ENCODE peak calls at places on chromosomes 11 and 22, in seven cellular contexts. M is GM12892, X is IMR-90, W is NB4, S is GM12891, Z is A549, U is uterus. I is an unnamed sample.

GRCh38 chr11:93655047-93655446 is 6.4 kb upstream of the CEP295 start:
- DNase-seq in M (no peak), X (no peak), W (peak), S (no peak), Z (no peak), U (no peak), I (no peak)

GRCh38 chr11:61023086-61024035 is 51.9 kb downstream of the CD6 start:
- DNase-seq in M (no peak), X (no peak), W (no peak), S (no peak), Z (no peak), U (no peak), I (no peak)

GRCh38 chr11:7673724-7674434 is 579 bp upstream of the CYB5R2 start:
- DNase-seq in M (no peak), X (no peak), W (no peak), S (no peak), Z (no peak), U (peak), I (no peak)

GRCh38 chr11:113951487-113951886 is 23.4 kb upstream of the HTR3A start:
- DNase-seq in M (no peak), X (no peak), W (no peak), S (no peak), Z (no peak), U (no peak), I (no peak)

GRCh38 chr22:17914474-17914873 is 109.9 kb downstream of the MICAL3 start:
- DNase-seq in M (no peak), X (no peak), W (no peak), S (no peak), Z (no peak), U (no peak), I (peak)

GRCh38 chr11:115439385-115439784 is 64.8 kb downstream of the CADM1 start:
- DNase-seq in M (no peak), X (peak), W (no peak), S (no peak), Z (no peak), U (no peak), I (no peak)

GRCh38 chr11:57499983-57500461 is 15.5 kb downstream of the SLC43A1 start:
- DNase-seq in M (no peak), X (no peak), W (no peak), S (no peak), Z (no peak), U (no peak), I (no peak)

GRCh38 chr11:57599381-57599780 is 1.9 kb downstream of the SERPING1 start:
- DNase-seq in M (no peak), X (no peak), W (no peak), S (no peak), Z (no peak), U (no peak), I (no peak)

GRCh38 chr11:130624946-130625345 is 176.5 kb downstream of the ADAMTS15 start:
- DNase-seq in M (no peak), X (no peak), W (no peak), S (no peak), Z (no peak), U (no peak), I (no peak)

GRCh38 chr11:133693110-133693509 is 152.2 kb downstream of the SPATA19 start:
- DNase-seq in M (no peak), X (no peak), W (no peak), S (no peak), Z (no peak), U (no peak), I (no peak)

GRCh38 chr22:19350947-19351346 is 59.4 kb upstream of the CLTCL1 start:
- DNase-seq in M (no peak), X (no peak), W (no peak), S (no peak), Z (no peak), U (no peak), I (no peak)

GRCh38 chr22:36329217-36330078 is 58.3 kb downstream of the MYH9 start:
- DNase-seq in M (no peak), X (peak), W (peak), S (no peak), Z (peak), U (peak), I (peak)

GRCh38 chr22:46895753-46896152 is 133.3 kb downstream of the TBC1D22A start:
- DNase-seq in M (no peak), X (no peak), W (peak), S (no peak), Z (no peak), U (no peak), I (peak)

GRCh38 chr22:46069518-46070214 is 80.7 kb upstream of the PPARA start:
- DNase-seq in M (no peak), X (peak), W (peak), S (no peak), Z (no peak), U (peak), I (no peak)

GRCh38 chr11:126740857-126741256 is 259.7 kb downstream of the KIRREL3 start:
- DNase-seq in M (no peak), X (no peak), W (no peak), S (no peak), Z (no peak), U (no peak), I (no peak)

GRCh38 chr11:126511475-126512115 is 156.1 kb downstream of the ST3GAL4 start:
- DNase-seq in M (no peak), X (no peak), W (no peak), S (no peak), Z (no peak), U (no peak), I (no peak)

GRCh38 chr22:48072777-48073176 is 1310.3 kb downstream of the TBC1D22A start:
- DNase-seq in M (no peak), X (no peak), W (no peak), S (no peak), Z (no peak), U (no peak), I (no peak)

GRCh38 chr22:22937894-22938480 is 50.4 kb downstream of the IGLL5 start:
- DNase-seq in M (no peak), X (no peak), W (no peak), S (no peak), Z (no peak), U (no peak), I (no peak)

DNA sequence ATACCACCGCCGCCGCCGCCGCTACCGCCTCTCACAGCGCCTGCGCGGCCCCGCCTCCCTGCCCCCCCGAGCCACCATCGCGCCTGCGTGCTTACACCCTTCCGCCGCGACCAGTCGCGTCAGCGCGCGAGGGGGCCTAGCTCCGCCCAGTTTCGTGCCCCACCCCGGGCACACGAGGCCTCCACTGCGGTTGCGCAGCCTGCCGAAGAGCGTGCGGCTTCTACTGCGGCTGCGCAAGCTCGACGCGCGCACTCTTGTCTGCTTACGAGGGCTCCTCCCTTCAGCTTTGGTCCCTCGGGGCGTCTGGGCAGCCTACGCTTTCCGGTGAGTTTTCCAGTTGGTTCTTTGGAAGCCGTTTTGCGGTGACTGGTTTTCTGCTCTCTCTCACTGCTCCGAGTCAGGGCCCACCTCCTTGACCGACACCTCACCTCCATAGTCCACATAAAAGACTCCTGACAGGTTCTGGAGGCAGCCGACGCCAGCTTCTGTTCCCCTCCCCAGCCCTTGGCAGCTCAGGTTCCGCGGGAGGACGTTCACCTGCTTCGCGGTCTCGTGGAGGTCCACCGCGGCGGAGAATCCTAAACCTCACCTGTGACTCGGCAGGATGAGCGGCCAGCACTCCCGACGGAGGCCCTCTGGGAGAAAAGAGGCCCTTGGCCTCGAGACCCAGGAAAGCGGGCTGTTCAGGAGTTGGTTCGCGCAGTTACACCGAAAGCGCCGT is at the start of gene PITPNB:
- DNase-seq in M (peak), X (peak), W (peak), S (peak), Z (peak), U (peak), I (peak)
- TF ChIP-seq POLR2A in M (peak), X (peak), W (peak), S (peak), Z (peak), U (peak), I (peak)

GRCh38 chr11:83979593-83979992 is 693.4 kb upstream of the CCDC90B start:
- DNase-seq in M (no peak), X (no peak), W (no peak), S (no peak), Z (no peak), U (no peak), I (no peak)

GRCh38 chr11:83978942-83979341 is 692.8 kb upstream of the CCDC90B start:
- DNase-seq in M (no peak), X (no peak), W (no peak), S (no peak), Z (no peak), U (no peak), I (no peak)

GRCh38 chr11:83982825-83983224 is 696.7 kb upstream of the CCDC90B start:
- DNase-seq in M (no peak), X (no peak), W (no peak), S (no peak), Z (no peak), U (no peak), I (no peak)
- TF ChIP-seq POLR2A in M (no peak), X (no peak), W (no peak), S (no peak), Z (no peak), U (no peak), I (no peak)

DNA sequence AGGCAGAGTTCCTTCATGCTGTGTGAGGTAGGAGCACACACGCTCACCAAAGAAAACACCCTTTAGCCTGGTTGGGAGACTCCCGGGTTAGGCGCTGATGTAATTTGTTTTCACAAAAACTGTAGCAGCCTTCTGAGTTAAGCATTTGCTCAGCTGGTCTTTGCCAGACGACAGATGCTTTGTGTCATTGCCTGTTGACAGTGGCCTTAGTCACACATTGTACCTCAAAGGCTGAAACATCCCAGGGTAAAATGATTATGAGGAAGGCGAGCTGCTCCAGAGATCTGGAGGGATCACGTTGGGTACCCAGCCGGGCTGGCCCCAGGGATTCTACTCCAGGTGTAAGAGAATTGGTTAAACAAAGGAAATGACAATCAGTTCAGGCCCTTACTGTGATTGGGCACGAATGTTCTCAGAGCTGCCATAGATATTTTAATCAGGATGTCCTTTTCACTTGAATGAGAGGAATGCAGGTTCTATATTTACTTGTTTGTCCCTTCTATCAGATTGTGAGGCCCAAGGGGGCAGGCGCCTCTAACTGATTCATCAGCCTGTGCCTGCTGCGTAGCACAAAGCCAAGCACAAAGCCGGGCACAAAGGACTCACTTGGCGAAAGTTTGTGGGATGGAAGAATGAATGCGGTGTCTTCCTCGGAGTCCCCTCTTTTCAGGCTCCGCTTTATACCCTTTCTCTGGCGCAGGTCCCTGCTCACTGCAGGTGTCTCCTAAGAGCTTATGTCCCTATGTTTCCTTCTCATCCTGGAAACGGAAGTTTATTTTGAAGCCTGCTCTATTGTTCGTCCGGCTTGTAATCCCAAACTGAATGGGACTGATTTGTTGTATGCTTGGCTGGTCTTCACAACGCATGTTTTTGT is 47.1 kb downstream of the ADM start:
- DNase-seq in M (no peak), X (peak), W (no peak), S (no peak), Z (peak), U (peak), I (no peak)
- TF ChIP-seq POLR2A in M (no peak), X (no peak), W (no peak), S (no peak), Z (no peak), U (no peak), I (no peak)

GRCh38 chr11:65169164-65169641 is 830 bp upstream of the SPDYC start:
- DNase-seq in M (no peak), X (peak), W (peak), S (no peak), Z (no peak), U (no peak), I (peak)
- TF ChIP-seq POLR2A in M (no peak), X (no peak), W (no peak), S (peak), Z (no peak), U (no peak), I (peak)

GRCh38 chr11:12110201-12110713 is at the start of gene MICAL2:
- DNase-seq in M (peak), X (peak), W (peak), S (peak), Z (peak), U (peak), I (peak)

GRCh38 chr11:12106501-12106900 is 3.9 kb upstream of the MICAL2 start:
- DNase-seq in M (no peak), X (no peak), W (no peak), S (no peak), Z (no peak), U (no peak), I (no peak)

GRCh38 chr11:12110714-12111481 is 508 bp downstream of the MICAL2 start:
- DNase-seq in M (peak), X (no peak), W (peak), S (peak), Z (no peak), U (peak), I (peak)

GRCh38 chr11:12109591-12110196 is 696 bp upstream of the MICAL2 start:
- DNase-seq in M (no peak), X (no peak), W (no peak), S (no peak), Z (no peak), U (no peak), I (peak)

GRCh38 chr11:12108875-12109453 is 1.4 kb upstream of the MICAL2 start:
- DNase-seq in M (no peak), X (no peak), W (no peak), S (no peak), Z (no peak), U (no peak), I (no peak)
- TF ChIP-seq POLR2A in M (no peak), X (no peak), W (no peak), S (no peak), Z (no peak), U (no peak), I (no peak)

GRCh38 chr11:69286358-69287327 is 7.3 kb upstream of the MYEOV start:
- DNase-seq in M (no peak), X (no peak), W (no peak), S (no peak), Z (no peak), U (no peak), I (no peak)
- TF ChIP-seq POLR2A in M (no peak), X (no peak), W (no peak), S (no peak), Z (no peak), U (no peak), I (no peak)

DNA sequence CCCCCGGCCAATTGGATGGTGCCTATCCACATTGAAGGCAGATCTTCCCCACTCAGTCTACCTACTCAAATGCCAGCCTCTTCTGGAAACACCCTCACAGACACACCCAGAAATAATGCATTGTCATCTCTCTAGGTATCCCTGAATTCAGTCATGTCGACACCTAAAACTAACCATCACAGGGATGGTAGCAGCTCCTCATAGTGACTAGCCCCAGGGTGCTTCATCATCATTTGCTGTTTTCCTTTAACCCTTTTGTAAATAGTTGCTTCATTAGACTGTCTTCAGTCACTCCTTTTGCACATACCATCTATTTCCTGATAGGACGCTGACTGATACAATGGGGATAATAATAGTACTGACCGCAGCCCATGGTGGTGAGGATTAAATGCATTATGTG is 18.8 kb upstream of the AMOTL1 start:
- DNase-seq in M (no peak), X (no peak), W (no peak), S (no peak), Z (peak), U (no peak), I (no peak)
- TF ChIP-seq POLR2A in M (no peak), X (no peak), W (no peak), S (no peak), Z (no peak), U (no peak), I (no peak)